ENCODE peak calls at places on chromosomes 3 and 15, in eight cellular contexts. T is progenitor cell of endocrine pancreas, H is A549, P is astrocyte of the spinal cord, F is Calu3, W is psoas muscle, L is upper lobe of right lung, I is Peyer's patch. V is an unnamed sample.

GRCh38 chr3:156174229-156174847 is 54.0 kb downstream of the KCNAB1 start:
- DNase-seq in P (peak; percentile 69), I (no peak), W (no peak), F (no peak), H (peak; percentile 34), L (no peak), T (no peak), V (peak; percentile 71)

GRCh38 chr3:49900491-49901153 is 3.1 kb downstream of the MST1R start:
- DNase-seq in H (peak; percentile 84), L (peak; percentile 91), F (peak; percentile 92), T (no peak), W (peak; percentile 71), I (peak; percentile 91), P (peak; percentile 54), V (peak; percentile 8)

GRCh38 chr15:60655252-60655651 is 176.3 kb upstream of the ICE2 start:
- DNase-seq in I (no peak), W (no peak), L (no peak), F (no peak), T (no peak), H (no peak), P (no peak), V (no peak)

GRCh38 chr3:177944228-177944661 is 592.0 kb upstream of the KCNMB2 start:
- DNase-seq in H (no peak), I (no peak), P (peak; percentile 8), L (no peak), T (no peak), W (no peak), F (no peak), V (no peak)

GRCh38 chr3:50264389-50264963 is 4.5 kb upstream of the SEMA3B start:
- DNase-seq in T (peak; percentile 77), H (peak; percentile 84), I (peak; percentile 66), W (peak; percentile 74), F (peak; percentile 60), L (peak; percentile 89), P (peak; percentile 98), V (peak; percentile 77)

GRCh38 chr3:124429129-124429815 is 301.0 kb upstream of the UMPS start:
- DNase-seq in F (peak; percentile 14), P (peak; percentile 30), W (no peak), T (no peak), L (no peak), H (peak; percentile 9), I (no peak), V (peak; percentile 25)

GRCh38 chr3:161051856-161052255 is 53.3 kb downstream of the B3GALNT1 start:
- DNase-seq in P (no peak), L (no peak), I (no peak), F (no peak), W (no peak), H (no peak), T (no peak), V (peak; percentile 12)

GRCh38 chr3:85572426-85572825 is 613.6 kb downstream of the CADM2 start:
- DNase-seq in F (no peak), W (no peak), T (no peak), H (no peak), P (peak; percentile 45), L (no peak), I (no peak), V (peak; percentile 32)

GRCh38 chr15:86611392-86612040 is 531.8 kb downstream of the AGBL1 start:
- DNase-seq in F (no peak), L (no peak), P (peak; percentile 48), H (peak; percentile 48), I (peak; percentile 55), T (no peak), W (no peak), V (peak; percentile 4)

GRCh38 chr15:79811406-79812405 is 85.1 kb downstream of the MTHFS start:
- DNase-seq in P (peak; percentile 28), W (peak; percentile 54), L (peak; percentile 77), H (no peak), F (no peak), T (no peak), I (no peak), V (peak; percentile 78)

GRCh38 chr3:58047806-58048205 is 39.6 kb downstream of the FLNB start:
- DNase-seq in P (peak; percentile 89), L (no peak), T (no peak), I (no peak), F (no peak), H (no peak), W (no peak), V (peak; percentile 91)

GRCh38 chr3:60886518-60886917 is 364.7 kb downstream of the FHIT start:
- DNase-seq in W (no peak), F (no peak), T (no peak), H (no peak), I (no peak), L (no peak), P (no peak), V (no peak)

GRCh38 chr3:9026320-9027040 is 63.2 kb upstream of the RAD18 start:
- DNase-seq in L (no peak), I (no peak), T (no peak), F (no peak), P (no peak), W (no peak), H (no peak), V (no peak)

GRCh38 chr15:58228708-58229107 is 90.5 kb downstream of the AQP9 start:
- DNase-seq in T (no peak), W (no peak), L (no peak), P (peak; percentile 76), I (no peak), H (peak; percentile 40), F (no peak), V (peak; percentile 72)

GRCh38 chr3:128273116-128273840 is 120.0 kb downstream of the EEFSEC start:
- DNase-seq in L (no peak), T (no peak), W (no peak), P (no peak), I (no peak), F (no peak), H (no peak), V (no peak)

GRCh38 chr15:70348581-70349344 is 251.0 kb upstream of the TLE3 start:
- DNase-seq in F (peak; percentile 72), H (no peak), W (peak; percentile 44), I (peak; percentile 53), T (no peak), L (peak; percentile 75), P (no peak), V (peak; percentile 79)

GRCh38 chr3:40930131-40930538 is 269.2 kb upstream of the CTNNB1 start:
- DNase-seq in F (no peak), I (no peak), W (no peak), T (no peak), L (peak; percentile 83), P (no peak), H (no peak), V (peak; percentile 4)
- TF ChIP-seq CTCF in F (no peak), I (no peak), W (no peak), T (no peak), L (no peak), P (no peak), H (no peak), V (peak; percentile 2)

GRCh38 chr3:186235554-186235953 is 126.5 kb downstream of the DGKG start:
- DNase-seq in P (no peak), H (no peak), I (no peak), W (no peak), T (no peak), F (no peak), L (no peak), V (no peak)

GRCh38 chr3:186241910-186242821 is 119.9 kb downstream of the DGKG start:
- DNase-seq in W (peak; percentile 72), L (peak; percentile 88), I (peak; percentile 87), P (peak; percentile 64), H (peak; percentile 92), T (no peak), F (peak; percentile 94), V (peak; percentile 86)

GRCh38 chr3:186237915-186238314 is 124.1 kb downstream of the DGKG start:
- DNase-seq in L (no peak), I (no peak), T (no peak), H (no peak), W (no peak), F (no peak), P (no peak), V (no peak)

GRCh38 chr3:186236357-186237020 is 125.5 kb downstream of the DGKG start:
- DNase-seq in I (no peak), L (no peak), H (no peak), W (no peak), F (no peak), T (no peak), P (peak; percentile 21), V (no peak)

GRCh38 chr3:186239321-186239720 is 122.7 kb downstream of the DGKG start:
- DNase-seq in F (no peak), T (no peak), L (no peak), H (peak; percentile 18), I (no peak), W (no peak), P (peak; percentile 24), V (no peak)
- TF ChIP-seq CTCF in F (peak; percentile 11), T (peak; percentile 18), L (no peak), H (no peak), I (no peak), W (peak; percentile 34), P (no peak), V (no peak)

DNA sequence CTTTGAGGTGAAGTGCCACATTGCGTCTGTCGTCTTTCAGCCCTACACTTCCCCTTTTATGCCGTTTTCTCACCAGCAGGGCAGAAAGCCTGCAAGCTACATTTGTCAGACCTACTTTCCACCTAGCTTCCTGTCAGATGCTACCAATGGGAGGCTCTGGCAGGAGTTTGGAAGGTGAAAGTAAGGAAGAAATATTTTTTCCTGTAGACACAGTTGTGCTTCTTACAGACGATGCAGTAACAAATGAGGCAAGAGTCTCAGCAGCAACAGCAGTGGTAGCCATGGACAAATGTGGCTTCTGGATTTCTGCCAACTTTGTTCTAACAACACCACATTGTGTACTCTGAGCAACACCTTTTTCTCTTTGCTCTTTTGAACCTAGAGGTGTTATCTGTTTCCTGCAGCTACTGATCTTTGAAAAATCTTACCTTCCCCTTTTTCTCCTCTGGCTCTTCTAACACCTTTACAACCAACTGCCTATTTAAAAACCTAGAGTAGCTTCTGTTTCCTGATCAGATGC is 70.6 kb upstream of the STT3B start:
- DNase-seq in W (no peak), T (no peak), I (peak; percentile 71), P (no peak), H (no peak), F (peak; percentile 6), L (no peak), V (no peak)
- TF ChIP-seq CTCF in W (no peak), T (no peak), I (peak; percentile 49), P (no peak), H (no peak), F (no peak), L (no peak), V (no peak)

GRCh38 chr3:67656614-67657013 is 2.2 kb upstream of the SUCLG2 start:
- DNase-seq in I (no peak), P (no peak), L (no peak), W (no peak), F (no peak), T (no peak), H (no peak), V (no peak)

GRCh38 chr3:67653425-67654098 is 850 bp downstream of the SUCLG2 start:
- DNase-seq in W (no peak), F (no peak), P (no peak), H (no peak), I (no peak), T (no peak), L (no peak), V (peak; percentile 32)

GRCh38 chr3:67654832-67655152 is 380 bp upstream of the SUCLG2 start:
- DNase-seq in H (no peak), T (no peak), L (no peak), W (no peak), I (no peak), P (no peak), F (no peak), V (no peak)

GRCh38 chr3:67655364-67656121 is 1.1 kb upstream of the SUCLG2 start:
- DNase-seq in L (peak; percentile 64), W (no peak), P (no peak), F (no peak), H (peak; percentile 37), T (no peak), I (peak; percentile 95), V (no peak)

GRCh38 chr3:67654099-67654831 is at the start of gene SUCLG2:
- DNase-seq in F (peak; percentile 89), W (peak; percentile 93), P (peak; percentile 89), T (peak; percentile 75), I (peak; percentile 96), H (peak; percentile 85), L (peak; percentile 97), V (peak; percentile 79)
- TF ChIP-seq CTCF in F (no peak), W (peak; percentile 11), P (no peak), T (no peak), I (no peak), H (no peak), L (no peak), V (no peak)